ENCODE peak calls at places on chromosome 6, in eight cellular contexts. R is SK-N-SH, N is GM23338, W is stomach, Z is breast epithelium, I is transverse colon, K is endothelial cell of umbilical vein, M is spleen. Q is an unnamed sample.

GRCh38 chr6:71383891-71384489 is 95.4 kb downstream of the OGFRL1 start:
- DNase-seq in W (no peak), M (no peak), R (peak; percentile 15), I (no peak), N (peak; percentile 77), K (peak; percentile 84), Z (no peak), Q (no peak)

GRCh38 chr6:39056191-39056590 is 7.6 kb downstream of the GLP1R start:
- DNase-seq in M (peak; percentile 48), R (no peak), N (no peak), I (no peak), Z (no peak), W (no peak), K (no peak), Q (no peak)

GRCh38 chr6:168725821-168726220 is 284.8 kb downstream of the SMOC2 start:
- DNase-seq in K (no peak), I (no peak), M (peak; percentile 62), W (no peak), N (peak; percentile 19), R (no peak), Z (no peak), Q (no peak)

GRCh38 chr6:159919011-159919511 is 28.3 kb downstream of the MAS1 start:
- DNase-seq in Z (no peak), R (no peak), M (no peak), W (no peak), I (no peak), K (no peak), N (no peak), Q (no peak)

GRCh38 chr6:62324817-62325216 is 38.8 kb upstream of the KHDRBS2 start:
- DNase-seq in M (no peak), R (no peak), K (no peak), Z (no peak), I (no peak), N (no peak), W (no peak), Q (no peak)

GRCh38 chr6:3797231-3798200 is 46.0 kb upstream of the PXDC1 start:
- DNase-seq in N (no peak), Z (no peak), W (no peak), M (no peak), K (peak; percentile 83), R (no peak), I (no peak), Q (no peak)

GRCh38 chr6:44470106-44470446 is 82.6 kb downstream of the CDC5L start:
- DNase-seq in N (no peak), W (peak; percentile 40), R (no peak), M (no peak), Z (no peak), K (no peak), I (no peak), Q (no peak)

GRCh38 chr6:138869343-138869742 is 73.5 kb downstream of the ECT2L start:
- DNase-seq in I (no peak), K (no peak), W (no peak), Z (no peak), M (no peak), R (no peak), N (no peak), Q (no peak)

GRCh38 chr6:42710316-42710715 is 12.1 kb downstream of the PRPH2 start:
- DNase-seq in W (no peak), N (peak; percentile 47), K (no peak), M (no peak), I (no peak), R (no peak), Z (no peak), Q (no peak)

GRCh38 chr6:125904871-125905270 is 51.7 kb upstream of the HINT3 start:
- DNase-seq in N (no peak), M (no peak), R (no peak), W (no peak), K (no peak), I (no peak), Z (no peak), Q (no peak)

GRCh38 chr6:113825776-113826175 is 31.4 kb upstream of the MARCKS start:
- DNase-seq in W (peak; percentile 90), Z (peak; percentile 80), R (peak; percentile 11), N (no peak), I (peak; percentile 77), M (no peak), K (no peak), Q (peak; percentile 73)

GRCh38 chr6:56593801-56594318 is 48.8 kb downstream of the DST start:
- DNase-seq in I (no peak), R (no peak), M (no peak), Z (no peak), W (no peak), N (no peak), K (no peak), Q (no peak)

GRCh38 chr6:14272111-14273085 is 154.8 kb downstream of the CD83 start:
- DNase-seq in N (no peak), M (no peak), I (no peak), R (no peak), W (no peak), K (no peak), Z (no peak), Q (no peak)

GRCh38 chr6:14267885-14268660 is 150.5 kb downstream of the CD83 start:
- DNase-seq in Z (no peak), I (no peak), K (no peak), N (no peak), M (no peak), W (no peak), R (no peak), Q (no peak)

GRCh38 chr6:14270925-14271791 is 153.6 kb downstream of the CD83 start:
- DNase-seq in R (no peak), Z (no peak), K (no peak), W (peak; percentile 54), M (no peak), I (peak; percentile 58), N (no peak), Q (no peak)

GRCh38 chr6:14270142-14270893 is 152.7 kb downstream of the CD83 start:
- DNase-seq in K (no peak), I (no peak), R (no peak), M (no peak), W (no peak), N (no peak), Z (no peak), Q (no peak)

DNA sequence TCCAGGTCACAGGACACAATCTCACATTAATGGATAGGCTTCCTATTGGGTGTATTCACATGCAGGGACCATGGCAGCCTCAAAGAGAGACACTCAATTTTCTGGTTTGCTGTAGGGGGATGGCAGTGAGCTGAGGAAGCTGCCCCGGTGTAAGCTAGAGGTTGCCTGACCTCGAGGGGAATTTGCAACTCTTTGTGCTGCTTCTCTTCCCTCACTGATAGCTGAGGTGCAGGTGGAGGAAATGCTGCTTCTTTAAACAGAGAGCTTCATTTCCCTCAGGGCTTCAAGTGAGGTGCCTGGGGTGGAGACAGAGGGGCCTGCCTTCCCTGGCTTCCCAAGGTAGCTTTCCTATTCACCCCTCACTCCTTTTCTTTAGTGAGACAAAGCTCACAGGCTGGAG is 151.9 kb downstream of the CD83 start:
- DNase-seq in Z (no peak), N (no peak), M (no peak), K (no peak), R (no peak), I (no peak), W (no peak), Q (no peak)
- H3K4me1 ChIP-seq in Z (no peaks in the 10 kb centered on the region), N (peaks cover 9% of the 10 kb centered on the region), M (peaks cover 16% of the 10 kb centered on the region), K (no peaks in the 10 kb centered on the region), R (no peaks in the 10 kb centered on the region), I (no peaks in the 10 kb centered on the region), W (peaks cover 10% of the 10 kb centered on the region), Q (no peaks in the 10 kb centered on the region)

GRCh38 chr6:111685506-111685905 is 79.8 kb upstream of the TRAF3IP2 start:
- DNase-seq in R (no peak), M (no peak), N (no peak), K (peak; percentile 39), I (no peak), Z (no peak), W (no peak), Q (no peak)

GRCh38 chr6:111686249-111686997 is 80.7 kb upstream of the TRAF3IP2 start:
- DNase-seq in I (no peak), K (peak; percentile 42), R (peak; percentile 50), M (no peak), W (no peak), N (peak; percentile 38), Z (no peak), Q (no peak)

GRCh38 chr6:111689419-111689818 is 83.7 kb upstream of the TRAF3IP2 start:
- DNase-seq in I (no peak), W (no peak), R (no peak), K (no peak), Z (no peak), N (no peak), M (no peak), Q (no peak)

GRCh38 chr6:111689946-111690345 is 84.3 kb upstream of the TRAF3IP2 start:
- DNase-seq in N (no peak), W (no peak), K (no peak), M (no peak), R (no peak), Z (no peak), I (no peak), Q (no peak)

GRCh38 chr6:111687652-111688051 is 82.0 kb upstream of the TRAF3IP2 start:
- DNase-seq in N (no peak), I (peak; percentile 34), R (no peak), K (no peak), W (no peak), M (no peak), Z (no peak), Q (no peak)
- TF ChIP-seq POLR2AphosphoS5 in N (no peak), I (no peak), R (no peak), K (no peak), W (no peak), M (no peak), Z (no peak), Q (no peak)

GRCh38 chr6:107660839-107661238 is 163.3 kb downstream of the SCML4 start:
- DNase-seq in Z (no peak), K (no peak), M (no peak), R (no peak), W (no peak), N (no peak), I (no peak), Q (no peak)

GRCh38 chr6:107657373-107657754 is 166.7 kb downstream of the SCML4 start:
- DNase-seq in Z (no peak), R (no peak), I (no peak), N (no peak), K (no peak), M (no peak), W (no peak), Q (no peak)

GRCh38 chr6:107661291-107661690 is 162.8 kb downstream of the SCML4 start:
- DNase-seq in Z (no peak), R (no peak), N (no peak), I (no peak), K (no peak), W (no peak), M (no peak), Q (no peak)

GRCh38 chr6:107657755-107658461 is 166.2 kb downstream of the SCML4 start:
- DNase-seq in R (peak; percentile 77), N (peak; percentile 43), M (peak; percentile 90), W (peak; percentile 39), I (peak; percentile 59), Z (no peak), K (peak; percentile 79), Q (no peak)

GRCh38 chr6:107658920-107659879 is 164.9 kb downstream of the SCML4 start:
- DNase-seq in R (no peak), N (no peak), Z (no peak), M (no peak), W (no peak), K (no peak), I (no peak), Q (no peak)
- TF ChIP-seq CTCF in R (no peak), N (no peak), Z (no peak), M (no peak), W (no peak), K (no peak), I (no peak), Q (no peak)

GRCh38 chr6:52552278-52552643 is 24.6 kb downstream of the TRAM2 start:
- DNase-seq in N (no peak), R (no peak), W (no peak), M (no peak), Z (no peak), K (no peak), I (peak; percentile 57), Q (no peak)
- H3K4me1 ChIP-seq in N (peaks cover 26% of the 10 kb centered on the region), R (peaks cover 70% of the 10 kb centered on the region), W (peaks cover 36% of the 10 kb centered on the region), M (peaks cover 24% of the 10 kb centered on the region), Z (peaks cover 26% of the 10 kb centered on the region), K (peaks cover 55% of the 10 kb centered on the region), I (peaks cover 37% of the 10 kb centered on the region), Q (peaks cover 9% of the 10 kb centered on the region)